ENCODE peak calls at places on chromosome 1, in ten cellular contexts. D, K, B, O, G, I, V, U, Z and F are unnamed samples.

GRCh38 chr1:246930830-246931548 is 759 bp downstream of the AHCTF1 start:
- DNase-seq in D (peak; percentile 21), K (no peak), B (peak; percentile 69), O (peak; percentile 65), G (peak; percentile 60), I (peak; percentile 52), V (peak; percentile 75), U (peak; percentile 79), Z (peak; percentile 82), F (peak; percentile 59)

GRCh38 chr1:53278294-53278693 is 40.0 kb upstream of the MAGOH start:
- DNase-seq in D (no peak), K (no peak), B (no peak), O (peak; percentile 12), G (peak; percentile 57), I (no peak), V (peak; percentile 95), U (peak; percentile 62), Z (peak; percentile 76), F (peak; percentile 64)

GRCh38 chr1:205041998-205042910 is 758 bp upstream of the CNTN2 start:
- DNase-seq in D (no peak), K (no peak), B (no peak), O (no peak), G (no peak), I (no peak), V (no peak), U (no peak), Z (no peak), F (no peak)

GRCh38 chr1:151858886-151859665 is 5.6 kb upstream of the THEM5 start:
- DNase-seq in D (no peak), K (no peak), B (no peak), O (no peak), G (no peak), I (no peak), V (no peak), U (no peak), Z (no peak), F (no peak)

GRCh38 chr1:174174461-174175329 is 15.4 kb downstream of the RABGAP1L start:
- DNase-seq in D (no peak), K (no peak), B (no peak), O (no peak), G (no peak), I (no peak), V (no peak), U (no peak), Z (no peak), F (no peak)

GRCh38 chr1:1665815-1666251 is 7.0 kb upstream of the CDK11B start:
- DNase-seq in D (no peak), K (no peak), B (peak; percentile 44), O (no peak), G (no peak), I (no peak), V (peak; percentile 88), U (peak; percentile 49), Z (peak; percentile 67), F (peak; percentile 31)

GRCh38 chr1:41846595-41846994 is 72.1 kb downstream of the HIVEP3 start:
- DNase-seq in D (no peak), K (no peak), B (no peak), O (peak; percentile 44), G (no peak), I (no peak), V (no peak), U (no peak), Z (no peak), F (no peak)

GRCh38 chr1:28145728-28146127 is 30.8 kb downstream of the PTAFR start:
- DNase-seq in D (no peak), K (no peak), B (no peak), O (no peak), G (no peak), I (no peak), V (no peak), U (no peak), Z (no peak), F (no peak)

GRCh38 chr1:34740161-34740875 is 14.5 kb upstream of the GJB5 start:
- DNase-seq in D (no peak), K (no peak), B (peak; percentile 86), O (peak; percentile 13), G (no peak), I (no peak), V (peak; percentile 82), U (peak; percentile 30), Z (no peak), F (no peak)

GRCh38 chr1:63855942-63856341 is 82.1 kb downstream of the ROR1 start:
- DNase-seq in D (no peak), K (no peak), B (no peak), O (no peak), G (no peak), I (no peak), V (no peak), U (no peak), Z (no peak), F (no peak)

DNA sequence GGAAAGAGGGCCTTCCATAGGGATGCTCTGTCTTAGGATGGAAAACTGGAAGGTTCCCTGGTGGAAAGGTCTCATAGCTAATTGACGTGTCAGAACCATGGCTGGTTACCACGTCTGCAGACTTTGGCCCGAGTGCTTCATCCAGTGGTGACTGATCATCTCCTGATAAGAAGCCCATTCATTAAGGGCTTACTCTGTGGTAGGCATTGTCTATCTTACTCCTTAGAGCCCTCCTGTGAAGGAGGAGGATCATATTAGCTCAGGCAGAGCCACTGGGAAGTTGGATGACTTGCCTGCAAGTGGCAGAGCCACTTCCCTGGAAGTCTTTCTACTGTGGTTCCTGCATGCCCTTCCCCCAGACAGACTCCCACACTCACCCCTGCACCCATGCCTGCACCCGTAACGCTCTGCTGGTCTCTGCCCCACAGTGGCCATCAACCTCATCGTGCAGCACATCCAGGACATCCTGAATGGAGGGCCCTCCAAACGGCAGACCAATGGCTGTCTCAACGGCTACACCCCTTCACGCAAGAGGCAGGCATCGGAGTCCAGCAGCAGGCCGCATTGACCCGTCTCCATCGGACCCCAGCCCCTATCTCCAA is 79.9 kb downstream of the UCK2 start:
- DNase-seq in D (no peak), K (no peak), B (peak; percentile 83), O (no peak), G (no peak), I (no peak), V (no peak), U (no peak), Z (no peak), F (no peak)
- H3K4me3 ChIP-seq in D (no peak overlapping the region), K (no peak overlapping the region), B (no peak overlapping the region), O (no peak overlapping the region), G (no peak overlapping the region), I (no peak overlapping the region), V (no peak overlapping the region), U (no peak overlapping the region), Z (no peak overlapping the region), F (no peak overlapping the region)

GRCh38 chr1:18955442-18956188 is 861 bp downstream of the IFFO2 start:
- DNase-seq in D (no peak), K (no peak), B (peak; percentile 57), O (peak; percentile 35), G (peak; percentile 60), I (no peak), V (peak; percentile 91), U (peak; percentile 39), Z (peak; percentile 81), F (peak; percentile 39)

GRCh38 chr1:18957136-18957521 is 653 bp upstream of the IFFO2 start:
- DNase-seq in D (no peak), K (no peak), B (no peak), O (no peak), G (peak; percentile 47), I (no peak), V (peak; percentile 87), U (no peak), Z (no peak), F (peak; percentile 54)

GRCh38 chr1:18956189-18957135 is at the start of gene IFFO2:
- DNase-seq in D (peak; percentile 54), K (peak; percentile 81), B (peak; percentile 94), O (peak; percentile 91), G (peak; percentile 99), I (peak; percentile 93), V (peak; percentile 100), U (peak; percentile 95), Z (peak; percentile 99), F (peak; percentile 97)

GRCh38 chr1:18959591-18959990 is 3.1 kb upstream of the IFFO2 start:
- DNase-seq in D (no peak), K (no peak), B (no peak), O (no peak), G (no peak), I (no peak), V (no peak), U (no peak), Z (no peak), F (no peak)

GRCh38 chr1:18957532-18958295 is 1.2 kb upstream of the IFFO2 start:
- DNase-seq in D (no peak), K (no peak), B (no peak), O (peak; percentile 74), G (no peak), I (no peak), V (no peak), U (no peak), Z (no peak), F (no peak)
- H3K4me3 ChIP-seq in D (no peak overlapping the region), K (no peak overlapping the region), B (no peak overlapping the region), O (no peak overlapping the region), G (peak overlapping the region; percentile 72), I (no peak overlapping the region), V (peak overlapping the region; percentile 78), U (no peak overlapping the region), Z (no peak overlapping the region), F (peak overlapping the region; percentile 73)

GRCh38 chr1:25432364-25432719 is 1.6 kb downstream of the MACO1 start:
- DNase-seq in D (no peak), K (no peak), B (no peak), O (no peak), G (no peak), I (no peak), V (no peak), U (no peak), Z (no peak), F (no peak)

GRCh38 chr1:25433389-25434186 is 2.9 kb downstream of the MACO1 start:
- DNase-seq in D (no peak), K (no peak), B (no peak), O (no peak), G (no peak), I (no peak), V (no peak), U (no peak), Z (no peak), F (no peak)

GRCh38 chr1:25437672-25438071 is 7.0 kb downstream of the MACO1 start:
- DNase-seq in D (no peak), K (no peak), B (no peak), O (no peak), G (no peak), I (no peak), V (no peak), U (no peak), Z (no peak), F (no peak)

GRCh38 chr1:25432749-25433388 is 2.2 kb downstream of the MACO1 start:
- DNase-seq in D (no peak), K (no peak), B (no peak), O (no peak), G (no peak), I (no peak), V (no peak), U (no peak), Z (no peak), F (no peak)

GRCh38 chr1:25435315-25436103 is 4.8 kb downstream of the MACO1 start:
- DNase-seq in D (no peak), K (no peak), B (no peak), O (peak; percentile 9), G (no peak), I (no peak), V (no peak), U (no peak), Z (no peak), F (no peak)
- H3K4me3 ChIP-seq in D (no peak overlapping the region), K (no peak overlapping the region), B (no peak overlapping the region), O (peak overlapping the region; percentile 3), G (no peak overlapping the region), I (no peak overlapping the region), V (no peak overlapping the region), U (no peak overlapping the region), Z (no peak overlapping the region), F (no peak overlapping the region)

GRCh38 chr1:212260557-212261342 is 24.5 kb upstream of the PPP2R5A start:
- DNase-seq in D (no peak), K (no peak), B (peak; percentile 47), O (peak; percentile 100), G (no peak), I (no peak), V (no peak), U (no peak), Z (no peak), F (no peak)
- H3K4me3 ChIP-seq in D (no peak overlapping the region), K (no peak overlapping the region), B (no peak overlapping the region), O (no peak overlapping the region), G (no peak overlapping the region), I (no peak overlapping the region), V (no peak overlapping the region), U (no peak overlapping the region), Z (no peak overlapping the region), F (no peak overlapping the region)